ENCODE peak calls at places on chromosomes 7 and 10, in eight cellular contexts. N is activated naive CD4-positive, alpha-beta T cell; R is retina; E is H54; K is IMR-90; Q is CMK; U is frontal cortex; Z is osteocyte. A is an unnamed sample.

GRCh38 chr10:70302292-70302691 is 18.5 kb upstream of the NPFFR1 start:
- DNase-seq in N (no peak), R (no peak), E (no peak), K (peak; percentile 58), Q (no peak), U (no peak), Z (no peak), A (no peak)

GRCh38 chr10:43257210-43258031 is 9.4 kb downstream of the RASGEF1A start:
- DNase-seq in N (no peak), R (no peak), E (no peak), K (no peak), Q (no peak), U (no peak), Z (peak; percentile 82), A (no peak)

GRCh38 chr10:99659868-99660366 is 608 bp downstream of the ENTPD7 start:
- DNase-seq in N (no peak), R (no peak), E (no peak), K (no peak), Q (no peak), U (no peak), Z (no peak), A (no peak)

GRCh38 chr7:30464231-30464660 is 14.3 kb downstream of the NOD1 start:
- DNase-seq in N (no peak), R (no peak), E (no peak), K (no peak), Q (no peak), U (no peak), Z (no peak), A (peak; percentile 49)

GRCh38 chr7:2876031-2876862 is 32.1 kb upstream of the GNA12 start:
- DNase-seq in N (no peak), R (no peak), E (peak; percentile 99), K (peak; percentile 87), Q (no peak), U (no peak), Z (no peak), A (no peak)

GRCh38 chr7:36614954-36615353 is 109.3 kb downstream of the AOAH start:
- DNase-seq in N (no peak), R (no peak), E (no peak), K (no peak), Q (no peak), U (no peak), Z (no peak), A (no peak)

GRCh38 chr7:50673096-50673495 is 107.9 kb upstream of the DDC start:
- DNase-seq in N (no peak), R (no peak), E (no peak), K (no peak), Q (no peak), U (no peak), Z (no peak), A (no peak)

GRCh38 chr10:58322072-58322834 is 12.6 kb upstream of the UBE2D1 start:
- DNase-seq in N (no peak), R (no peak), E (no peak), K (peak; percentile 11), Q (no peak), U (no peak), Z (no peak), A (no peak)

GRCh38 chr7:148400101-148400500 is 190.5 kb upstream of the C7orf33 start:
- DNase-seq in N (no peak), R (no peak), E (no peak), K (no peak), Q (no peak), U (no peak), Z (no peak), A (peak; percentile 39)

GRCh38 chr7:159136846-159137245 is 7.8 kb downstream of the VIPR2 start:
- DNase-seq in N (no peak), R (no peak), E (no peak), K (no peak), Q (no peak), U (no peak), Z (peak; percentile 67), A (no peak)

GRCh38 chr10:13087986-13088618 is 11.9 kb upstream of the OPTN start:
- DNase-seq in N (no peak), R (no peak), E (no peak), K (peak; percentile 90), Q (no peak), U (no peak), Z (no peak), A (no peak)

GRCh38 chr7:150382844-150383225 is 3.7 kb downstream of the ZNF775 start:
- DNase-seq in N (no peak), R (no peak), E (no peak), K (no peak), Q (no peak), U (no peak), Z (no peak), A (no peak)

GRCh38 chr7:144812379-144813283 is 23.2 kb downstream of the TPK1 start:
- DNase-seq in N (no peak), R (no peak), E (no peak), K (no peak), Q (no peak), U (no peak), Z (no peak), A (no peak)

GRCh38 chr10:54853883-54854282 is 52.9 kb upstream of the PCDH15 start:
- DNase-seq in N (no peak), R (no peak), E (no peak), K (no peak), Q (no peak), U (no peak), Z (no peak), A (no peak)

GRCh38 chr7:53387515-53387914 is 352.1 kb downstream of the POM121L12 start:
- DNase-seq in N (no peak), R (no peak), E (no peak), K (no peak), Q (no peak), U (no peak), Z (no peak), A (no peak)

GRCh38 chr10:46250898-46251856 is 35.6 kb upstream of the ANTXRL start:
- DNase-seq in N (no peak), R (no peak), E (no peak), K (no peak), Q (no peak), U (no peak), Z (peak; percentile 72), A (no peak)

GRCh38 chr7:71457881-71458590 is 326.1 kb downstream of the GALNT17 start:
- DNase-seq in N (no peak), R (no peak), E (no peak), K (no peak), Q (no peak), U (no peak), Z (no peak), A (peak; percentile 31)

GRCh38 chr10:66717221-66717981 is 208.4 kb upstream of the LRRTM3 start:
- DNase-seq in N (no peak), R (no peak), E (no peak), K (no peak), Q (no peak), U (no peak), Z (no peak), A (no peak)

GRCh38 chr7:28497026-28497425 is 84.7 kb downstream of the CREB5 start:
- DNase-seq in N (no peak), R (no peak), E (no peak), K (no peak), Q (no peak), U (no peak), Z (no peak), A (no peak)

GRCh38 chr10:123377883-123378282 is 223.7 kb downstream of the BUB3 start:
- DNase-seq in N (no peak), R (no peak), E (no peak), K (no peak), Q (no peak), U (no peak), Z (no peak), A (no peak)

GRCh38 chr10:124287071-124287685 is 131.5 kb downstream of the OAT start:
- DNase-seq in N (no peak), R (no peak), E (no peak), K (no peak), Q (no peak), U (no peak), Z (no peak), A (no peak)

GRCh38 chr7:6392712-6393666 is 54.8 kb downstream of the DAGLB start:
- DNase-seq in N (no peak), R (no peak), E (peak; percentile 94), K (peak; percentile 77), Q (peak; percentile 56), U (no peak), Z (no peak), A (peak; percentile 54)

GRCh38 chr7:103343758-103344452 is 662 bp downstream of the DNAJC2 start:
- DNase-seq in N (no peak), R (no peak), E (peak; percentile 15), K (peak; percentile 34), Q (peak; percentile 43), U (no peak), Z (no peak), A (no peak)

A was measured in left ventricle myocardium superior.